ENCODE peak calls at places on chromosomes 2 and 18, in nine cellular contexts. K is fibroblast of pulmonary artery; L is stimulated activated naive CD4-positive, alpha-beta T cell; O is anterior cingulate cortex; B is hepatic stellate cell; Z is IMR-90; A is T-helper 1 cell; U is tibial artery; M is mesothelial cell of epicardium. V is an unnamed sample.

GRCh38 chr2:121382744-121383143 is 97.7 kb upstream of the TFCP2L1 start:
- DNase-seq in A (no peak), U (no peak), L (no peak), K (no peak), O (no peak), Z (no peak), M (no peak), B (no peak), V (no peak)

GRCh38 chr18:692841-693240 is 19.6 kb downstream of the ENOSF1 start:
- DNase-seq in L (no peak), A (no peak), M (no peak), Z (no peak), U (no peak), B (no peak), K (no peak), O (no peak), V (no peak)

GRCh38 chr2:154425999-154426398 is 272.5 kb upstream of the KCNJ3 start:
- DNase-seq in K (peak; percentile 1), Z (no peak), U (no peak), O (no peak), A (no peak), M (no peak), B (no peak), L (no peak), V (no peak)

GRCh38 chr2:71212336-71212735 is 14.6 kb downstream of the PAIP2B start:
- DNase-seq in M (no peak), U (no peak), Z (no peak), B (no peak), K (no peak), L (no peak), A (no peak), O (no peak), V (no peak)

GRCh38 chr2:128198666-128199065 is 107.7 kb downstream of the UGGT1 start:
- DNase-seq in M (no peak), Z (no peak), A (no peak), B (no peak), L (no peak), K (no peak), O (no peak), U (no peak), V (no peak)

GRCh38 chr2:75006041-75006440 is 47.6 kb downstream of the POLE4 start:
- DNase-seq in U (no peak), K (no peak), B (no peak), Z (no peak), M (no peak), L (no peak), A (no peak), O (no peak), V (no peak)

GRCh38 chr18:12423820-12424219 is 16.1 kb downstream of the PRELID3A start:
- DNase-seq in A (no peak), O (no peak), Z (no peak), L (no peak), K (no peak), B (no peak), M (no peak), U (no peak), V (no peak)

GRCh38 chr2:41387519-41387918 is 660.3 kb upstream of the PKDCC start:
- DNase-seq in U (no peak), A (no peak), L (no peak), M (no peak), B (no peak), O (no peak), K (no peak), Z (no peak), V (no peak)

GRCh38 chr2:238911376-238912227 is 63.7 kb downstream of the TWIST2 start:
- DNase-seq in O (no peak), Z (no peak), K (no peak), A (no peak), B (no peak), M (no peak), L (no peak), U (no peak), V (no peak)

GRCh38 chr2:213065583-213066444 is 85.6 kb downstream of the IKZF2 start:
- DNase-seq in U (no peak), L (no peak), Z (peak; percentile 50), K (peak; percentile 70), B (no peak), O (no peak), M (no peak), A (no peak), V (no peak)

GRCh38 chr2:237322564-237322963 is 91.4 kb downstream of the COL6A3 start:
- DNase-seq in O (no peak), L (no peak), U (no peak), A (no peak), B (no peak), M (no peak), Z (no peak), K (no peak), V (no peak)

GRCh38 chr2:239936838-239937581 is 88.1 kb downstream of the NDUFA10 start:
- DNase-seq in A (no peak), U (no peak), O (no peak), Z (no peak), M (peak; percentile 2), K (no peak), B (no peak), L (no peak), V (peak; percentile 57)

GRCh38 chr2:141341444-141341843 is 789.4 kb downstream of the LRP1B start:
- DNase-seq in M (no peak), B (peak; percentile 31), U (no peak), Z (peak; percentile 99), L (no peak), O (no peak), K (peak; percentile 94), A (no peak), V (no peak)

V was measured in ascending aorta.